ENCODE peak calls at places on chromosomes 16 and 17, in five cellular contexts. N is kidney epithelial cell; R is right lobe of liver; P is CD8-positive, alpha-beta memory T cell; L is A549. Q is an unnamed sample.

GRCh38 chr17:13650096-13650675 is 48.5 kb upstream of the HS3ST3A1 start:
- DNase-seq in L (no peak), P (no peak), R (no peak), N (no peak), Q (no peak)

GRCh38 chr17:39580082-39580468 is 27.6 kb downstream of the NEUROD2 start:
- DNase-seq in P (no peak), L (no peak), N (no peak), R (no peak), Q (no peak)

GRCh38 chr17:18363021-18363941 is at the start of gene SHMT1:
- DNase-seq in P (peak), N (peak), R (peak), L (peak), Q (peak)

GRCh38 chr16:8683640-8684039 is 9.2 kb downstream of the ABAT start:
- DNase-seq in P (no peak), R (no peak), N (no peak), L (no peak), Q (no peak)

GRCh38 chr17:33233855-33234228 is 59.3 kb downstream of the ASIC2 start:
- DNase-seq in P (no peak), L (no peak), R (no peak), N (no peak), Q (no peak)

GRCh38 chr17:38560503-38561318 is 45.0 kb downstream of the SRCIN1 start:
- DNase-seq in L (no peak), N (no peak), R (no peak), P (no peak), Q (no peak)

GRCh38 chr17:1625507-1626080 is 3.0 kb downstream of the SLC43A2 start:
- DNase-seq in N (no peak), L (no peak), R (peak), P (no peak), Q (no peak)

GRCh38 chr17:15965510-15965909 is 20.6 kb downstream of the ADORA2B start:
- DNase-seq in R (no peak), N (no peak), L (no peak), P (no peak), Q (no peak)

GRCh38 chr17:179066-179432 is 2.4 kb downstream of the DOC2B start:
- DNase-seq in P (no peak), L (no peak), N (no peak), R (no peak), Q (no peak)

GRCh38 chr17:80913928-80914821 is 77.5 kb upstream of the CHMP6 start:
- DNase-seq in L (no peak), N (no peak), R (no peak), P (no peak), Q (no peak)

GRCh38 chr17:33871720-33872535 is 383.2 kb upstream of the CCL2 start:
- DNase-seq in L (peak), R (peak), N (peak), P (no peak), Q (peak)

GRCh38 chr17:69344939-69345338 is 18.0 kb upstream of the ABCA5 start:
- DNase-seq in R (no peak), N (no peak), P (no peak), L (peak), Q (no peak)

GRCh38 chr16:74596586-74596985 is 10.3 kb downstream of the GLG1 start:
- DNase-seq in L (no peak), R (no peak), N (no peak), P (no peak), Q (no peak)

GRCh38 chr16:87235810-87236515 is 81.2 kb downstream of the C16orf95 start:
- DNase-seq in N (no peak), R (no peak), L (no peak), P (no peak), Q (no peak)

GRCh38 chr16:4966736-4967453 is 8.8 kb downstream of the SEC14L5 start:
- DNase-seq in L (no peak), P (no peak), R (no peak), N (no peak), Q (no peak)

GRCh38 chr16:57091990-57092785 is at the start of gene CPNE2:
- DNase-seq in N (no peak), L (peak), P (no peak), R (peak), Q (no peak)

GRCh38 chr17:46195217-46195855 is 2.1 kb upstream of the KANSL1 start:
- DNase-seq in R (no peak), P (no peak), L (no peak), N (no peak), Q (no peak)

GRCh38 chr16:78108451-78108850 is 9.0 kb downstream of the WWOX start:
- DNase-seq in R (no peak), P (no peak), N (no peak), L (no peak), Q (no peak)

GRCh38 chr16:80682435-80683070 is 121.8 kb downstream of the CDYL2 start:
- DNase-seq in N (no peak), R (no peak), P (no peak), L (no peak), Q (no peak)

GRCh38 chr17:72119280-72119962 is 1.4 kb upstream of the SOX9 start:
- DNase-seq in L (no peak), P (no peak), N (no peak), R (no peak), Q (no peak)

GRCh38 chr16:81758376-81758775 is 20.7 kb upstream of the PLCG2 start:
- DNase-seq in R (no peak), P (no peak), L (no peak), N (no peak), Q (no peak)

GRCh38 chr17:65332375-65332774 is 195.2 kb downstream of the RGS9 start:
- DNase-seq in L (no peak), R (no peak), P (no peak), N (no peak), Q (no peak)

GRCh38 chr17:78446833-78447232 is 68.4 kb downstream of the PGS1 start:
- DNase-seq in L (no peak), R (no peak), N (no peak), P (no peak), Q (no peak)

GRCh38 chr16:76926595-76926994 is 264.4 kb upstream of the MON1B start:
- DNase-seq in L (no peak), N (no peak), R (no peak), P (no peak), Q (no peak)

GRCh38 chr17:19569785-19570496 is 36.3 kb downstream of the SLC47A1 start:
- DNase-seq in P (no peak), L (no peak), N (no peak), R (no peak), Q (no peak)

GRCh38 chr17:66431910-66432309 is 129.5 kb downstream of the PRKCA start:
- DNase-seq in L (peak), N (no peak), P (no peak), R (no peak), Q (no peak)

GRCh38 chr17:78789663-78790181 is 7.6 kb upstream of the CYTH1 start:
- DNase-seq in P (peak), N (no peak), R (peak), L (no peak), Q (no peak)

GRCh38 chr16:23516366-23517137 is 6.3 kb upstream of the GGA2 start:
- DNase-seq in P (no peak), N (no peak), L (no peak), R (no peak), Q (no peak)

GRCh38 chr17:1515640-1516402 is 591 bp downstream of the INPP5K start:
- DNase-seq in N (peak), R (no peak), L (peak), P (peak), Q (no peak)

GRCh38 chr16:30185141-30185682 is 1.8 kb downstream of the CORO1A start:
- DNase-seq in L (no peak), N (no peak), R (peak), P (no peak), Q (no peak)

GRCh38 chr17:1511290-1511689 is 5.1 kb downstream of the INPP5K start:
- DNase-seq in P (no peak), N (no peak), R (no peak), L (no peak), Q (no peak)

GRCh38 chr17:44084131-44084538 is 13.6 kb downstream of the G6PC3 start:
- DNase-seq in P (no peak), N (no peak), R (no peak), L (peak), Q (no peak)

GRCh38 chr16:49581630-49582298 is 208.2 kb downstream of the C16orf78 start:
- DNase-seq in P (no peak), R (no peak), L (no peak), N (no peak), Q (no peak)

GRCh38 chr16:67923414-67924127 is 8.1 kb downstream of the CTRL start:
- DNase-seq in R (no peak), P (no peak), N (no peak), L (no peak), Q (no peak)

GRCh38 chr17:79072544-79072943 is 2.1 kb upstream of the ENGASE start:
- DNase-seq in N (no peak), L (no peak), R (no peak), P (no peak), Q (no peak)

GRCh38 chr17:46842835-46843234 is 8.5 kb upstream of the WNT9B start:
- DNase-seq in R (no peak), L (no peak), N (no peak), P (no peak), Q (no peak)

DNA sequence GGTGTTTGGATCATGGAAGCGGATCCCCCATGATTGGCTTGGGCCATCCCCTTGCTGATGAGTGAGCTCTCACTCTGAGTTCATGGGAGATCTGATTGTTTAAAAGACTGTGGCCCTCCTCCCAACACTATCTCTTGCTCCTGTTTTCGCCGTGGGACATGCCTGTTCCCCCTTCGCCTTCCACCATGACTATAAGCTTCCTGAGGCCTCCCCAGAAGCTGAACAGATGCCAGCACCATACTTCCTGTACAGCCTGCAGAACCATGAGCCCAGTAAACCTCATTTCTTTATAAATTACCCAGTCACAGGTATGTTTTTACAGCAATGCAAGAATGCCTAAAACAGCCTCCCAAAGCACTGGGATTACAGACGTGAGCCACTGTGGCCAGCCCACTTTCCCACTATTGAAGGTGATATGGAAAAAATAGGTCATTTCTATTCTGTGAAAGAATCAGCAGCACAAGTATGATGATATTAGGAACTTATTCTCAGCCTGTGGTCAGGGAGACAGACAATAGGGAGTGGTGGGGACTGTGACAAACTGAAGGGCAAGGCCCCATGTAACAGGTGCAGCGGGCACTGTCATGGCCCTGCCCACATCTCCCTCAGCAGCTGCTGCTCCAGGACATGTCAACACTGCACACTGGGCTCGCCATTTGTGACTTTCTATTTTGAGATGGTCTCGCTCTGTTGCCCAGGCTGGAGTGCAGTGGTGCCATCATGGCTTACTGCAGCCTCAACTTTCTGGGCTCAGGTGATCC is 33.7 kb upstream of the LITAF start:
- DNase-seq in N (no peak), L (no peak), P (no peak), R (no peak), Q (no peak)
- H3K4me3 ChIP-seq in N (no peak), L (no peak), P (peak), R (no peak), Q (no peak)

GRCh38 chr17:7479139-7479388 is 367 bp downstream of the ZBTB4 start:
- DNase-seq in P (no peak), N (no peak), R (no peak), L (no peak), Q (no peak)

GRCh38 chr17:7476951-7477350 is 2.5 kb downstream of the ZBTB4 start:
- DNase-seq in P (no peak), L (no peak), R (no peak), N (no peak), Q (no peak)

GRCh38 chr17:7477392-7478275 is 1.8 kb downstream of the ZBTB4 start:
- DNase-seq in P (peak), L (no peak), R (peak), N (no peak), Q (no peak)

GRCh38 chr17:7479389-7480192 is at the start of gene ZBTB4:
- DNase-seq in R (peak), L (peak), P (peak), N (no peak), Q (no peak)

DNA sequence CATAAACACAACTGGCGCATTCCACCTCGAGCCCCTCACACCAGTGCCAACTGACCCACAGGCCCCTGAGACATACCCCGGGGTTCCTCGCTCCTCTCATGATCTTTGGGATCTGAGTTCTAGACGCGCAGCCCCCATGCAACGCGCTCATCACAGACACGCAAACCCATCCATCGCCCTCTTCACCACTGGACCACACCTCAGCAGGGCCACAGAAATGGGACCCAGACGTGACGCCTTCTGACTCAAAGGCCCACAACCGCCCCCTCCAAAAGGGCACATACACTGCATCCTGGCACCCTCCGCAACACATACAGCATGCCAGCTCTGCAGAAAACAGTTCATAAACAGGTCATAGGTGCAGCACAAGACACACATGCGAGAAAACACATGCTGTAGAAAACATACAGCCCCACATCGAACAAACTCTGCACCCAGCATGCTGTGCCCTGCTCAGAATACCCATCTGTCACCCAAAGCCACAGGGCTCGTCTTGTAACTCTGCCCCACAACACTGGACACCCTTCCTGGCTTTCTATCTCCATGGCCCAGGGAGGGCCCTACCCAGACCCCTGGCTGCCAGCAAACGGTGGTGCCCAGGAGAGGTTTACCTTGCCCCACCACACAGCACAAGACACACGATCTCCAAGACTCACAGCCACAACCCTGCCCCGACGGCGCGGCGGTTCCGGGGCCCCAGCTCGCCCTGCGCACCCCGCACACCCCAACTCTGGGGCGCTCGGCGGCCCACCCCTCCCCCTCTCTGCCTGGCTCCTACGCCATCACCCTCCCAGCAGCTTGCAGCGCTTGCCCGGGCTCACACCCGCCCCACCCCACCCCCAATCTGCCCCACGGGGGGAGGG is 924 bp downstream of the ZBTB4 start:
- DNase-seq in P (peak), N (no peak), L (peak), R (peak), Q (no peak)
- H3K4me3 ChIP-seq in P (peak), N (peak), L (peak), R (peak), Q (peak)

DNA sequence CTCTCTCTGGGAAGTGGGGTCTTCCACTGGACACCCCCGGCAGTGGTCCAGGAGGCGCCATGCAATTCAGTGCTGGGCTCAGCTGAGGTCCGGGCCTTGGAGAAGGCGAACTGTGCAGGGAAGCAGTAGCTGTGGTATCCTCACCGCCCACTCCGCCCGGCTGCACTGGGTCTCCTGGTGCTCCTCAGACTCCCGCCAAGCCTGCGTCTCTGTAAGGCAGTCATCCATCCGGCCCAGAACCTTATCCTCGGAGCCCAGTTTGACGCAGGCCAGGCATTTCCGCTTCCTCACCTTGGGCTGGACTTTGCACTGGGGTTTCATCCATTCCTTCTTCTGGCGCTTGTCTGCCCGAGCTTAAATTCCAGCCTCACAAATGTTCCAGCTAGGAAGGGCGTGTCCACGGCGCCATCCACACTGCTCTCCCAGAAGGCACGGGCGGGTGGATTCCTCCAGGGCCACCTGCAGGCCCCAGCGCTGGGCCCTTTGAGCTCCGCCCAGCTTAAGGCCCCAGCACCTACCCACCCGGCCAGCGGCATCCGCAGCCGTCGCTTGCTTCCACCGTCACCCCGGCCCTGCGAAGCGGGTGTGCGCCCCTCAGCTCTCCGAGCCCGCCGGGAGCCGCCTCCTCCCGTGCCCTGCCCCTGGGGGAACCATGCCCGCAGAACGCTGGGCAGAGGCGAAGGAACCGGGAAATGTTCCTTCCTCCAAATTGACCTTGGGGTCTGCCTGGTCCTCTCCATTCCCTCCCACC is 1884.8 kb downstream of the TP53TG3F start:
- DNase-seq in R (no peak), N (no peak), L (no peak), P (no peak), Q (peak)
- H3K4me3 ChIP-seq in R (no peak), N (no peak), L (no peak), P (no peak), Q (no peak)

GRCh38 chr17:82215972-82216300 is 3.3 kb upstream of the CCDC57 start:
- DNase-seq in L (no peak), R (no peak), P (no peak), N (no peak), Q (no peak)
- H3K4me3 ChIP-seq in L (no peak), R (no peak), P (no peak), N (no peak), Q (no peak)

GRCh38 chr17:71033336-71033735 is 864.0 kb downstream of the KCNJ2 start:
- DNase-seq in L (no peak), R (no peak), P (no peak), N (no peak), Q (no peak)
- H3K4me3 ChIP-seq in L (no peak), R (no peak), P (no peak), N (no peak), Q (no peak)

Q was measured in RWPE2.